ENCODE peak calls at places on chromosomes 5 and 9, in ten cellular contexts. S is stimulated activated CD8-positive, alpha-beta memory T cell treated with anti-CD3 and anti-CD28 coated beads, Interleukin-4, amount 100 ng/mL, for 1 hour; R is NCI-H345; F is amniotic epithelial cell; X is dorsolateral prefrontal cortex; K is activated naive CD8-positive, alpha-beta T cell treated with anti-CD3 and anti-CD28 coated beads for 36 hours; A is T47D; P is amniotic stem cell; J is Karpas-422; M is smooth muscle cell of the brain vasculature. G is an unnamed sample.

GRCh38 chr9:136900988-136901515 is 14.7 kb downstream of the TRAF2 start:
- DNase-seq in X (no peak), M (no peak), A (peak), F (no peak), K (no peak), J (no peak), P (no peak), S (no peak), R (no peak), G (no peak)

GRCh38 chr5:180852510-180852909 is 8.6 kb downstream of the ZFP62 start:
- DNase-seq in K (no peak), F (no peak), R (no peak), M (no peak), X (no peak), S (no peak), P (no peak), A (no peak), J (no peak), G (no peak)

GRCh38 chr5:128197911-128198522 is 114.5 kb downstream of the SLC12A2 start:
- DNase-seq in X (no peak), J (no peak), F (no peak), P (no peak), A (no peak), M (no peak), K (no peak), S (no peak), R (no peak), G (no peak)

GRCh38 chr5:154970759-154971158 is 29.9 kb downstream of the MRPL22 start:
- DNase-seq in R (no peak), S (no peak), F (peak), J (no peak), P (no peak), X (no peak), K (no peak), A (no peak), M (no peak), G (peak)

GRCh38 chr9:86674475-86674874 is 272.8 kb downstream of the GAS1 start:
- DNase-seq in X (no peak), K (no peak), R (no peak), F (no peak), M (no peak), J (no peak), P (no peak), S (no peak), A (no peak), G (no peak)

GRCh38 chr9:7668541-7668940 is 131.0 kb downstream of the DMAC1 start:
- DNase-seq in S (no peak), J (no peak), A (no peak), K (no peak), P (no peak), R (no peak), M (no peak), X (no peak), F (no peak), G (no peak)

GRCh38 chr5:150585781-150586461 is 54.5 kb upstream of the SYNPO start:
- DNase-seq in R (no peak), X (no peak), A (no peak), S (no peak), K (no peak), M (no peak), J (no peak), F (no peak), P (no peak), G (no peak)

GRCh38 chr5:32339878-32340277 is 27.1 kb upstream of the MTMR12 start:
- DNase-seq in S (no peak), R (no peak), K (no peak), P (no peak), J (no peak), M (no peak), F (peak), X (no peak), A (no peak), G (no peak)

GRCh38 chr9:93116049-93116961 is 17.7 kb downstream of the NINJ1 start:
- DNase-seq in K (no peak), J (no peak), M (no peak), X (peak), P (no peak), A (no peak), S (no peak), F (peak), R (no peak), G (peak)

GRCh38 chr9:6034954-6035353 is 19.5 kb upstream of the RANBP6 start:
- DNase-seq in X (no peak), K (no peak), J (no peak), A (no peak), M (no peak), R (no peak), S (no peak), F (peak), P (no peak), G (no peak)

GRCh38 chr5:177085985-177086917 is at the start of gene FGFR4:
- DNase-seq in R (peak), X (no peak), P (no peak), K (peak), S (peak), F (peak), J (peak), M (no peak), A (peak), G (peak)

GRCh38 chr5:169201597-169201996 is 99.3 kb downstream of the SLIT3 start:
- DNase-seq in X (no peak), A (no peak), J (peak), P (no peak), M (no peak), K (no peak), S (no peak), R (no peak), F (peak), G (no peak)

GRCh38 chr5:56617998-56618397 is 197.4 kb upstream of the MAP3K1 start:
- DNase-seq in K (no peak), F (no peak), S (no peak), A (no peak), J (no peak), R (no peak), P (no peak), M (no peak), X (no peak), G (no peak)

GRCh38 chr5:52909192-52909591 is 80.0 kb upstream of the ITGA2 start:
- DNase-seq in K (no peak), S (no peak), R (no peak), X (no peak), J (no peak), A (no peak), P (no peak), M (no peak), F (peak), G (peak)

GRCh38 chr9:113289091-113289490 is 13.6 kb downstream of the PRPF4 start:
- DNase-seq in A (no peak), R (no peak), P (no peak), F (no peak), M (no peak), J (no peak), S (no peak), K (no peak), X (no peak), G (no peak)

GRCh38 chr5:20833081-20833627 is 845.2 kb upstream of the CDH18 start:
- DNase-seq in F (no peak), A (no peak), X (no peak), J (no peak), S (no peak), M (no peak), P (no peak), R (no peak), K (no peak), G (no peak)

GRCh38 chr5:80098951-80099350 is 63.8 kb downstream of the THBS4 start:
- DNase-seq in K (no peak), F (no peak), R (no peak), S (no peak), A (no peak), P (no peak), J (no peak), M (no peak), X (no peak), G (no peak)

GRCh38 chr9:15103321-15103720 is 193.1 kb upstream of the FREM1 start:
- DNase-seq in S (no peak), J (no peak), P (no peak), A (no peak), M (no peak), K (no peak), R (no peak), X (no peak), F (no peak), G (no peak)

GRCh38 chr9:115341401-115341800 is 223.4 kb upstream of the TNC start:
- DNase-seq in A (no peak), X (no peak), P (no peak), M (no peak), F (no peak), S (no peak), K (no peak), J (no peak), R (no peak), G (no peak)

GRCh38 chr5:95032801-95033200 is 252.1 kb downstream of the MCTP1 start:
- DNase-seq in P (no peak), F (no peak), J (no peak), X (no peak), M (no peak), R (no peak), K (no peak), A (no peak), S (no peak), G (no peak)

GRCh38 chr9:13817754-13818278 is 496.1 kb downstream of the NFIB start:
- DNase-seq in M (no peak), K (no peak), A (no peak), J (no peak), R (no peak), S (no peak), X (no peak), P (no peak), F (peak), G (peak)

GRCh38 chr9:89890326-89890980 is 285.6 kb downstream of the GADD45G start:
- DNase-seq in P (no peak), X (peak), K (no peak), A (no peak), M (no peak), F (no peak), R (no peak), J (no peak), S (no peak), G (no peak)